ENCODE peak calls at places on chromosome 11, in five cellular contexts. S is cardiac muscle cell; F is activated CD4-positive, alpha-beta T cell treated with anti-CD3 and anti-CD28 coated beads for 24 hours; Q is thoracic aorta; X is smooth muscle cell of the brain vasculature. B is an unnamed sample.

GRCh38 chr11:58919980-58920379 is 19.3 kb upstream of the GLYATL1 start:
- DNase-seq in Q (no peak), X (no peak), F (no peak), S (no peak), B (no peak)

GRCh38 chr11:33294224-33294623 is 37.0 kb downstream of the HIPK3 start:
- DNase-seq in Q (no peak), X (no peak), S (no peak), F (no peak), B (no peak)

GRCh38 chr11:107787733-107788132 is 70.9 kb downstream of the SLC35F2 start:
- DNase-seq in S (no peak), F (no peak), X (no peak), Q (no peak), B (no peak)

GRCh38 chr11:123719452-123719851 is 22.0 kb downstream of the ZNF202 start:
- DNase-seq in X (no peak), Q (no peak), F (no peak), S (no peak), B (no peak)

GRCh38 chr11:10021563-10021962 is 272.5 kb downstream of the SBF2 start:
- DNase-seq in Q (no peak), X (no peak), S (peak), F (no peak), B (no peak)

GRCh38 chr11:72668645-72669347 is 5.4 kb downstream of the PDE2A start:
- DNase-seq in S (no peak), X (no peak), F (peak), Q (no peak), B (no peak)

GRCh38 chr11:74471037-74471436 is 3.7 kb upstream of the KCNE3 start:
- DNase-seq in X (no peak), F (no peak), S (no peak), Q (no peak), B (peak)

GRCh38 chr11:70811483-70811882 is 413.2 kb downstream of the CTTN start:
- DNase-seq in X (no peak), F (no peak), Q (no peak), S (no peak), B (no peak)

GRCh38 chr11:57539342-57539741 is 1.9 kb downstream of the SMTNL1 start:
- DNase-seq in F (no peak), S (no peak), X (no peak), Q (no peak), B (no peak)

GRCh38 chr11:64767344-64768299 is 7.8 kb upstream of the PYGM start:
- DNase-seq in Q (peak), X (no peak), S (peak), F (peak), B (peak)

GRCh38 chr11:96337541-96338530 is 5.2 kb downstream of the MAML2 start:
- DNase-seq in Q (no peak), F (peak), X (no peak), S (peak), B (no peak)

GRCh38 chr11:43497144-43497543 is 138.4 kb downstream of the TTC17 start:
- DNase-seq in F (no peak), X (no peak), Q (no peak), S (no peak), B (no peak)

GRCh38 chr11:65165847-65166317 is 4.2 kb upstream of the SPDYC start:
- DNase-seq in S (no peak), F (no peak), X (no peak), Q (no peak), B (no peak)

GRCh38 chr11:10328314-10329090 is 23.6 kb downstream of the ADM start:
- DNase-seq in X (no peak), S (no peak), F (no peak), Q (no peak), B (no peak)

GRCh38 chr11:81255905-81256304 is 1477.8 kb downstream of the FAM181B start:
- DNase-seq in X (no peak), Q (no peak), S (no peak), F (no peak), B (no peak)

GRCh38 chr11:61361686-61362541 is at the start of the genes CYB561A3 and TMEM138:
- DNase-seq in S (peak), Q (peak), F (peak), X (peak), B (peak)

GRCh38 chr11:32899423-32899822 is 6.8 kb downstream of the QSER1 start:
- DNase-seq in X (no peak), S (no peak), F (no peak), Q (no peak), B (no peak)

GRCh38 chr11:1923201-1923956 is 3.9 kb downstream of the TNNT3 start:
- DNase-seq in S (no peak), X (no peak), Q (no peak), F (no peak), B (no peak)

GRCh38 chr11:119664063-119664572 is 64.9 kb downstream of the NECTIN1 start:
- DNase-seq in S (no peak), Q (no peak), X (no peak), F (no peak), B (no peak)

GRCh38 chr11:104061851-104062521 is 25.5 kb downstream of the DDI1 start:
- DNase-seq in F (no peak), S (no peak), Q (no peak), X (no peak), B (no peak)

GRCh38 chr11:116336540-116336939 is 436.2 kb downstream of the BUD13 start:
- DNase-seq in F (no peak), X (no peak), Q (no peak), S (no peak), B (no peak)

GRCh38 chr11:1401656-1402221 is 12.0 kb downstream of the BRSK2 start:
- DNase-seq in S (peak), Q (no peak), X (peak), F (peak), B (no peak)

GRCh38 chr11:73137262-73137941 is 4.7 kb downstream of the FCHSD2 start:
- DNase-seq in F (no peak), S (no peak), Q (no peak), X (no peak), B (no peak)

GRCh38 chr11:15852179-15852578 is 504.2 kb downstream of the SOX6 start:
- DNase-seq in Q (no peak), F (no peak), S (no peak), X (no peak), B (no peak)

GRCh38 chr11:44032304-44033085 is 15.3 kb upstream of the ACCSL start:
- DNase-seq in X (no peak), S (peak), Q (peak), F (no peak), B (no peak)

GRCh38 chr11:3859373-3859881 is 4.0 kb downstream of the STIM1 start:
- DNase-seq in X (no peak), F (no peak), Q (no peak), S (peak), B (no peak)

GRCh38 chr11:71309611-71310010 is 57.2 kb upstream of the SHANK2 start:
- DNase-seq in X (no peak), F (no peak), Q (no peak), S (no peak), B (peak)